ENCODE peak calls at places on chromosomes 1 and 21, in nine cellular contexts. One of them, this sample, is unnamed.

GRCh38 chr1:175900171-175900570 is 156.8 kb upstream of the TNR start:
- DNase-seq in NCI-H2029 treated with DMSO at 0.1 percent for 48 hours: no peak
- DNase-seq in mesendoderm: no peak
- DNase-seq in dorsolateral prefrontal cortex: no peak
- DNase-seq in GM13977: no peak
- DNase-seq in NCI-H2081: no peak
- DNase-seq in aorta: no peak
- DNase-seq in colonic mucosa: no peak
- DNase-seq in mucosa of descending colon: no peak
- DNase-seq in this sample: no peak

GRCh38 chr1:99004270-99005141 is at the start of gene PLPPR5:
- DNase-seq in NCI-H2029 treated with DMSO at 0.1 percent for 48 hours: no peak
- DNase-seq in mesendoderm: peak
- DNase-seq in dorsolateral prefrontal cortex: peak
- DNase-seq in GM13977: peak
- DNase-seq in NCI-H2081: peak
- DNase-seq in aorta: peak
- DNase-seq in colonic mucosa: no peak
- DNase-seq in mucosa of descending colon: peak
- DNase-seq in this sample: peak

GRCh38 chr1:151131832-151132675 is 14.4 kb downstream of the SEMA6C start:
- DNase-seq in NCI-H2029 treated with DMSO at 0.1 percent for 48 hours: no peak
- DNase-seq in mesendoderm: peak
- DNase-seq in dorsolateral prefrontal cortex: peak
- DNase-seq in GM13977: no peak
- DNase-seq in NCI-H2081: no peak
- DNase-seq in aorta: peak
- DNase-seq in colonic mucosa: peak
- DNase-seq in mucosa of descending colon: no peak
- DNase-seq in this sample: no peak

GRCh38 chr1:53450225-53450624 is 9.0 kb upstream of the DMRTB1 start:
- DNase-seq in NCI-H2029 treated with DMSO at 0.1 percent for 48 hours: no peak
- DNase-seq in mesendoderm: peak
- DNase-seq in dorsolateral prefrontal cortex: no peak
- DNase-seq in GM13977: no peak
- DNase-seq in NCI-H2081: no peak
- DNase-seq in aorta: no peak
- DNase-seq in colonic mucosa: no peak
- DNase-seq in mucosa of descending colon: no peak
- DNase-seq in this sample: no peak

GRCh38 chr1:40232444-40232843 is 15.3 kb upstream of the TMCO2 start:
- DNase-seq in NCI-H2029 treated with DMSO at 0.1 percent for 48 hours: no peak
- DNase-seq in mesendoderm: no peak
- DNase-seq in dorsolateral prefrontal cortex: no peak
- DNase-seq in GM13977: peak
- DNase-seq in NCI-H2081: no peak
- DNase-seq in aorta: no peak
- DNase-seq in colonic mucosa: no peak
- DNase-seq in mucosa of descending colon: no peak
- DNase-seq in this sample: no peak

GRCh38 chr1:234604726-234605492 is 5.1 kb downstream of the IRF2BP2 start:
- DNase-seq in NCI-H2029 treated with DMSO at 0.1 percent for 48 hours: no peak
- DNase-seq in mesendoderm: no peak
- DNase-seq in dorsolateral prefrontal cortex: no peak
- DNase-seq in GM13977: no peak
- DNase-seq in NCI-H2081: no peak
- DNase-seq in aorta: no peak
- DNase-seq in colonic mucosa: no peak
- DNase-seq in mucosa of descending colon: no peak
- DNase-seq in this sample: no peak

GRCh38 chr1:29709711-29710169 is 473.4 kb downstream of the PTPRU start:
- DNase-seq in NCI-H2029 treated with DMSO at 0.1 percent for 48 hours: peak
- DNase-seq in mesendoderm: no peak
- DNase-seq in dorsolateral prefrontal cortex: no peak
- DNase-seq in GM13977: no peak
- DNase-seq in NCI-H2081: peak
- DNase-seq in aorta: no peak
- DNase-seq in colonic mucosa: no peak
- DNase-seq in mucosa of descending colon: no peak
- DNase-seq in this sample: no peak

GRCh38 chr1:29810121-29811120 is 574.1 kb downstream of the PTPRU start:
- DNase-seq in NCI-H2029 treated with DMSO at 0.1 percent for 48 hours: no peak
- DNase-seq in mesendoderm: no peak
- DNase-seq in dorsolateral prefrontal cortex: no peak
- DNase-seq in GM13977: no peak
- DNase-seq in NCI-H2081: no peak
- DNase-seq in aorta: peak
- DNase-seq in colonic mucosa: no peak
- DNase-seq in mucosa of descending colon: no peak
- DNase-seq in this sample: no peak

GRCh38 chr1:108610073-108610472 is 50.2 kb downstream of the EEIG2 start:
- DNase-seq in NCI-H2029 treated with DMSO at 0.1 percent for 48 hours: peak
- DNase-seq in mesendoderm: no peak
- DNase-seq in dorsolateral prefrontal cortex: no peak
- DNase-seq in GM13977: no peak
- DNase-seq in NCI-H2081: peak
- DNase-seq in aorta: no peak
- DNase-seq in colonic mucosa: no peak
- DNase-seq in mucosa of descending colon: no peak
- DNase-seq in this sample: no peak

GRCh38 chr1:169003864-169004516 is 102.5 kb upstream of the ATP1B1 start:
- DNase-seq in NCI-H2029 treated with DMSO at 0.1 percent for 48 hours: no peak
- DNase-seq in mesendoderm: peak
- DNase-seq in dorsolateral prefrontal cortex: no peak
- DNase-seq in GM13977: no peak
- DNase-seq in NCI-H2081: no peak
- DNase-seq in aorta: peak
- DNase-seq in colonic mucosa: peak
- DNase-seq in mucosa of descending colon: no peak
- DNase-seq in this sample: no peak

GRCh38 chr1:223741861-223742260 is 29.5 kb downstream of the CAPN2 start:
- DNase-seq in NCI-H2029 treated with DMSO at 0.1 percent for 48 hours: no peak
- DNase-seq in mesendoderm: peak
- DNase-seq in dorsolateral prefrontal cortex: no peak
- DNase-seq in GM13977: no peak
- DNase-seq in NCI-H2081: no peak
- DNase-seq in aorta: no peak
- DNase-seq in colonic mucosa: no peak
- DNase-seq in mucosa of descending colon: no peak
- DNase-seq in this sample: no peak

GRCh38 chr1:7455796-7456568 is 315.1 kb upstream of the VAMP3 start:
- DNase-seq in NCI-H2029 treated with DMSO at 0.1 percent for 48 hours: no peak
- DNase-seq in mesendoderm: peak
- DNase-seq in dorsolateral prefrontal cortex: no peak
- DNase-seq in GM13977: no peak
- DNase-seq in NCI-H2081: no peak
- DNase-seq in aorta: no peak
- DNase-seq in colonic mucosa: no peak
- DNase-seq in mucosa of descending colon: no peak
- DNase-seq in this sample: no peak

GRCh38 chr1:11245904-11246726 is 16.2 kb downstream of the MTOR start:
- DNase-seq in NCI-H2029 treated with DMSO at 0.1 percent for 48 hours: no peak
- DNase-seq in mesendoderm: no peak
- DNase-seq in dorsolateral prefrontal cortex: no peak
- DNase-seq in GM13977: no peak
- DNase-seq in NCI-H2081: peak
- DNase-seq in aorta: no peak
- DNase-seq in colonic mucosa: no peak
- DNase-seq in mucosa of descending colon: no peak
- DNase-seq in this sample: no peak

GRCh38 chr21:45228656-45229240 is 58.9 kb downstream of the POFUT2 start:
- DNase-seq in NCI-H2029 treated with DMSO at 0.1 percent for 48 hours: no peak
- DNase-seq in mesendoderm: no peak
- DNase-seq in dorsolateral prefrontal cortex: no peak
- DNase-seq in GM13977: no peak
- DNase-seq in NCI-H2081: no peak
- DNase-seq in aorta: no peak
- DNase-seq in colonic mucosa: no peak
- DNase-seq in mucosa of descending colon: no peak
- DNase-seq in this sample: no peak

GRCh38 chr21:44618504-44618903 is 6.6 kb downstream of the KRTAP10-8 start:
- DNase-seq in NCI-H2029 treated with DMSO at 0.1 percent for 48 hours: no peak
- DNase-seq in mesendoderm: peak
- DNase-seq in dorsolateral prefrontal cortex: no peak
- DNase-seq in GM13977: no peak
- DNase-seq in NCI-H2081: no peak
- DNase-seq in aorta: no peak
- DNase-seq in colonic mucosa: peak
- DNase-seq in mucosa of descending colon: no peak
- DNase-seq in this sample: no peak

GRCh38 chr21:25039461-25040380 is 567.6 kb downstream of the MRPL39 start:
- DNase-seq in NCI-H2029 treated with DMSO at 0.1 percent for 48 hours: no peak
- DNase-seq in mesendoderm: peak
- DNase-seq in dorsolateral prefrontal cortex: no peak
- DNase-seq in GM13977: peak
- DNase-seq in NCI-H2081: peak
- DNase-seq in aorta: no peak
- DNase-seq in colonic mucosa: no peak
- DNase-seq in mucosa of descending colon: no peak
- DNase-seq in this sample: no peak

GRCh38 chr1:209150114-209150513 is 433.4 kb upstream of the CAMK1G start:
- DNase-seq in NCI-H2029 treated with DMSO at 0.1 percent for 48 hours: no peak
- DNase-seq in mesendoderm: peak
- DNase-seq in dorsolateral prefrontal cortex: no peak
- DNase-seq in GM13977: no peak
- DNase-seq in NCI-H2081: no peak
- DNase-seq in aorta: no peak
- DNase-seq in colonic mucosa: no peak
- DNase-seq in mucosa of descending colon: no peak
- DNase-seq in this sample: no peak

GRCh38 chr1:1426961-1427934 is 6.2 kb upstream of the ANKRD65 start:
- DNase-seq in NCI-H2029 treated with DMSO at 0.1 percent for 48 hours: no peak
- DNase-seq in mesendoderm: peak
- DNase-seq in dorsolateral prefrontal cortex: peak
- DNase-seq in GM13977: peak
- DNase-seq in NCI-H2081: no peak
- DNase-seq in aorta: peak
- DNase-seq in colonic mucosa: no peak
- DNase-seq in mucosa of descending colon: peak
- DNase-seq in this sample: no peak

GRCh38 chr1:159012495-159012894 is 2.8 kb downstream of the IFI16 start:
- DNase-seq in NCI-H2029 treated with DMSO at 0.1 percent for 48 hours: no peak
- DNase-seq in mesendoderm: no peak
- DNase-seq in dorsolateral prefrontal cortex: no peak
- DNase-seq in GM13977: no peak
- DNase-seq in NCI-H2081: no peak
- DNase-seq in aorta: no peak
- DNase-seq in colonic mucosa: peak
- DNase-seq in mucosa of descending colon: no peak
- DNase-seq in this sample: no peak

GRCh38 chr1:188888387-188888786 is 1589.3 kb downstream of the BRINP3 start:
- DNase-seq in NCI-H2029 treated with DMSO at 0.1 percent for 48 hours: no peak
- DNase-seq in mesendoderm: no peak
- DNase-seq in dorsolateral prefrontal cortex: no peak
- DNase-seq in GM13977: no peak
- DNase-seq in NCI-H2081: no peak
- DNase-seq in aorta: no peak
- DNase-seq in colonic mucosa: no peak
- DNase-seq in mucosa of descending colon: no peak
- DNase-seq in this sample: no peak